ENCODE peak calls at places on chromosomes 13 and 19, in five cellular contexts. S is transverse colon, L is testis, H is A549, M is HCT116. N is an unnamed sample. For H3K4me1, the result is how much of the 10 kb centered on the place peaks cover.

GRCh38 chr13:67651908-67652307 is 421.8 kb upstream of the PCDH9 start:
- DNase-seq in S (no peak), L (no peak), H (no peak), M (no peak), N (no peak)

GRCh38 chr13:50914301-50914700 is 4.7 kb downstream of the RNASEH2B start:
- DNase-seq in S (no peak), L (no peak), H (no peak), M (no peak), N (no peak)

GRCh38 chr19:55487884-55488687 is at the start of gene SSC5D:
- DNase-seq in S (no peak), L (peak), H (no peak), M (no peak), N (peak)

GRCh38 chr13:63455938-63456337 is 2040.3 kb upstream of the PCDH20 start:
- DNase-seq in S (no peak), L (no peak), H (no peak), M (no peak), N (no peak)

GRCh38 chr13:44930907-44931676 is 58.2 kb downstream of the NUFIP1 start:
- DNase-seq in S (no peak), L (no peak), H (no peak), M (no peak), N (no peak)

GRCh38 chr19:11142528-11143171 is 12.9 kb downstream of the SPC24 start:
- DNase-seq in S (peak), L (peak), H (peak), M (peak), N (peak)

GRCh38 chr13:44431150-44431549 is 57.5 kb downstream of the SERP2 start:
- DNase-seq in S (peak), L (no peak), H (no peak), M (no peak), N (no peak)

GRCh38 chr13:33075996-33076395 is 59.8 kb downstream of the KL start:
- DNase-seq in S (no peak), L (no peak), H (no peak), M (no peak), N (no peak)

GRCh38 chr19:45812297-45812696 is 2.8 kb downstream of the RSPH6A start:
- DNase-seq in S (no peak), L (no peak), H (no peak), M (no peak), N (no peak)

GRCh38 chr19:6267552-6268381 is 12.0 kb downstream of the MLLT1 start:
- DNase-seq in S (no peak), L (no peak), H (no peak), M (no peak), N (no peak)

GRCh38 chr13:90591260-90591926 is 756.1 kb upstream of the MIR17HG start:
- DNase-seq in S (no peak), L (no peak), H (no peak), M (no peak), N (no peak)

GRCh38 chr19:56671613-56671994 is at the start of gene ZNF835:
- DNase-seq in S (peak), L (peak), H (no peak), M (no peak), N (peak)

GRCh38 chr19:17703823-17704463 is 15.3 kb upstream of the MAP1S start:
- DNase-seq in S (peak), L (peak), H (no peak), M (peak), N (no peak)

DNA sequence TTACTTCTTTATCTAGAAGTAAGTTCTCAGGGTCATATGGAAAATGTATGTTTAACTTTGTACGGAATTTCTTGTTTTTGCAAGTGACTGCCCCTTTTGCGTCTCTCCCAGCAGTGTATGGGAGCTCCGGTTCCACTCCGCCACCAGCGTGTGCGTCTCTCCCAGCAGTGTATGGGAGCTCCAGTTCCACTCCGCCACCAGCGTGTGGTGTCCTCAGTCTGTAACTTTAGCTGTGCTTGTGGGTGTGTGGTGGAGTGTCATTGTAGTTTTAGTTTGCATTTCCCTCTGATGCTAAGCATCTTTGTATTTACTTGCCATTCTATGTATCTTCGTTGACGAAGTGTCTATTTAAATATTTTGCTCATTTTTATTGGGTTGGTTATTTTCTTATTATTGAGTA is 2.4 kb downstream of the CUL4A start:
- DNase-seq in S (no peak), L (no peak), H (no peak), M (no peak), N (no peak)
- H3K4me1 ChIP-seq in S (under half), L (under half), H (under half), M (under half), N (under half)

GRCh38 chr13:28819046-28819747 is 942 bp upstream of the MTUS2 start:
- DNase-seq in S (no peak), L (no peak), H (peak), M (no peak), N (no peak)
- TF ChIP-seq POLR2A in S (no peak), L (no peak), H (no peak), M (no peak), N (no peak)

GRCh38 chr19:41554902-41555301 is 21.1 kb upstream of the CEACAM21 start:
- DNase-seq in S (no peak), L (no peak), H (no peak), M (no peak), N (no peak)
- H3K4me1 ChIP-seq in S (under half), L (under half), H (under half), M (under half), N (under half)

DNA sequence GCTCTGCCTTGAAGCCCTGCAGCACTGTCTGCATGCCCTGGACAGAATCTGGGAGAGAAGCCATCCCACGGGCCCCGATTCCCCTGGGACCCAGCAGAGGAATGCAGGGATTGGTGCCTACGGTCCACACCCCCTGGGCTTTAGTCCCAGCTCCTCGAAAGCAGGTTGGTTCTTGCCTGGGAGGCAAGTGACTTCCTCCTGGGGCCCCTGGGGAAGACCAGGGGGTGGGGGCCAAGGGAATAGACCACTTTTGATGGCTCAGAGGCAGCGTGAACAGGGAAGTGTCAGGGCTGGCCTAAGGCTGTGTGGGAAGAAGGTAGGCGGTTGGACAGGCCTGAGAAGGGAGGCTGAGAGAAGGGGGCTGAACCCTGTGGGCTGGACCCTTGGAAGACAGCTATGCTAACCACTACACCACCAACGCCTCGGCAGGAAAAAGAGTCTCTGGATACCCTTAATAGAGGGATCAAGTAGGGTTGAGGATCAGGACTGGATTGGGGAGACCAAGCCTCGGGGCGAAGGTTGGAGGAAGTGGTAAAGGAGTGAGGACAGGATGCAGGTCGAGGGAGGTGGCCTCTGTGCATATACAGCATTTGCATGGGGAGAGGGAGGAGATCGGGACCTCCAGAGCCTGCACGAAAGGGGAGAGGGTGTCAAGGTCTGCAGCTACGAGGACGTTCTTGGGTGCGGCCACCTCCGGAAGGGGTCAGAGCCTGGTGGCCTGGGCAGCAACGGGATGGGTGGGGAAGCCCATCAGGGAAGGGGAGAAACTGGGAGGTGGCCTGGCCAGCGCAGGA is 774 bp downstream of the DPP9 start:
- DNase-seq in S (no peak), L (peak), H (no peak), M (no peak), N (peak)
- TF ChIP-seq POLR2A in S (peak), L (no peak), H (no peak), M (no peak), N (no peak)

DNA sequence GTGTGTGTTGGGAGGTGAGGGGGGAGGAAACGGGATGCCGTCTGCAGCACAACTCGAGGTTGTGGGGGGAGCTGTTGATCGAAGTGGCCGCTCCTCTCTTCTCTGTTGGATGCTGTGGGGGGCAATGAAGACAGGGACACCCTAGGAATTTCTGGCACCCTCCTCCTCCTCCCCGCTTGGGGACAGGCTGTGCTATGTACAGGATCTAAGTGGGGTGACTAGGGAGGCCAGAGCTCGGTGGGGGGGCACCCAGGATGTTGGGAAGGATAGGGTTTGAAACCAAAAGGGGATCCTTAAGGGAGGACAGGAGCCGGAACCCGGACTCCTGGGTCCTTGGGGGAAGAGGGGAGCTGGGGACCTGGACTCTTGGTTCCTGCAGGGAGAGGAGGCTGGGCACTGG is 2.0 kb downstream of the GRIN2D start:
- DNase-seq in S (no peak), L (no peak), H (no peak), M (no peak), N (no peak)
- H3K4me1 ChIP-seq in S (under half), L (under half), H (half or more), M (half or more), N (under half)

DNA sequence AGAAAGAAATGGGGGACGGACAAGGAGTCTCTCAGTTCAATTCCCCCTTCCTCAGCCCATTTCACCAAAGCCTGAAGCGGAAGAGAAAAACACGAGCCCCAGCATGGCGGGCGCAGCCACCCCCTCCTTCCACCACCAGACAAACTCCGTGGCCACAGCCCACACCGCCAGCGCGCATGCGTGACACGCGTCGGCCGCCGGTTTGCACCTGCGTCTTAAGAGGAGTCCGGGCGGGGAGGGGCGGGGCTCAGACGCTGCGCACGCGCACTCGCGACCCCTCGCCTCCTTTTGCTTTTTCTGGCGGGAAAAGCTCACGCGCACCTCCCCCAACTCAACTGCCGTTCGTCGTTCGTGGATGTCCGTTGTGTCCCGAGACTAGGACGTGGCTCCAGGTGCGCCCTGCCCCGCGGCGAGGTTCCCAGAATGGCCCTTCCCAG is at the start of gene KASH5:
- DNase-seq in S (peak), L (peak), H (peak), M (no peak), N (peak)
- TF ChIP-seq POLR2A in S (no peak), L (no peak), H (peak), M (no peak), N (no peak)

GRCh38 chr13:99895999-99896695 is 75.4 kb downstream of the ZIC5 start:
- DNase-seq in S (no peak), L (no peak), H (no peak), M (no peak), N (no peak)

GRCh38 chr13:99894835-99895427 is 76.6 kb downstream of the ZIC5 start:
- DNase-seq in S (peak), L (no peak), H (no peak), M (no peak), N (no peak)

GRCh38 chr13:99898421-99898820 is 73.1 kb downstream of the ZIC5 start:
- DNase-seq in S (no peak), L (no peak), H (no peak), M (no peak), N (no peak)

GRCh38 chr13:99895428-99895998 is 76.1 kb downstream of the ZIC5 start:
- DNase-seq in S (no peak), L (no peak), H (no peak), M (no peak), N (no peak)

GRCh38 chr13:99896712-99897440 is 74.7 kb downstream of the ZIC5 start:
- DNase-seq in S (no peak), L (no peak), H (no peak), M (no peak), N (no peak)
- H3K4me1 ChIP-seq in S (under half), L (under half), H (under half), M (under half), N (under half)

DNA sequence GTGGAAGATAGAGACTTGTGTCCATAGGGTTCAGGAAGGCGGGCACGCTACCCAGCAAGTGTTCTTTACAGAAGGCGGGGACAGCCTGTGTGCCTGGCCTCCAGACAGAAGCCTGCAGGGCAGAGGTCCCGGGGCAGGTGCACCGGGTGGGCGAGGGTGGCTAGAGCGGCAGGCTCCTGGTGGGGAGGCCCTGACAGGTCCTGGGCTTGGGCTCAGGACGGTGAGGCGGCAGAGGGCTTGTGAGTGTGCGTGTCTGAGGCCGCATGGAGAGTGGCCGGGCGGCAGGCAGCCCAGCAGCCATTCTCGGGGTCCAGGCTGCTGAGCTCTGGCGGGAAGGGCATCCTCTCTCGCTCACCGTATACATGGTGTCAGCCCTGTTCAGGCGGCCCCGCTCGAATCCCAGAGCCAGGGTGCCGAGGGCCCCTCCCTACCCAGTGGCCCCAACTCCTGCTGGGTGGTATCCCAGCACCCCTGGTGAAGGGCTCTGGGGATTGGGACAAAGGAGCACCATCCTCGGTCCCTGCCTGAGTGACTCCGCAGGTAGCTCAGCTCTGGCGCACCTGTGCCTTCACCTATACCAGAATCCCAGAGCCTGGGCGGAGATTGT is 3.0 kb upstream of the AMH start:
- DNase-seq in S (no peak), L (no peak), H (no peak), M (no peak), N (no peak)
- TF ChIP-seq POLR2A in S (no peak), L (no peak), H (no peak), M (no peak), N (no peak)

N was measured in uterus.